ENCODE peak calls at places on chromosome 10, in four cellular contexts. V, Y, M and T are unnamed samples.

GRCh38 chr10:125824736-125825135 is 1.4 kb downstream of the BCCIP start:
- DNase-seq in V (peak; percentile 8), Y (peak; percentile 61), M (no peak), T (no peak)

GRCh38 chr10:71225291-71226058 is 13.1 kb downstream of the UNC5B start:
- DNase-seq in V (no peak), Y (no peak), M (no peak), T (no peak)

GRCh38 chr10:4763960-4764428 is 62.0 kb upstream of the AKR1E2 start:
- DNase-seq in V (peak; percentile 73), Y (peak; percentile 87), M (no peak), T (no peak)

GRCh38 chr10:33524966-33525365 is 190.5 kb upstream of the NRP1 start:
- DNase-seq in V (no peak), Y (peak; percentile 53), M (no peak), T (no peak)

GRCh38 chr10:79132681-79133381 is 64.1 kb downstream of the ZMIZ1 start:
- DNase-seq in V (no peak), Y (no peak), M (no peak), T (no peak)

GRCh38 chr10:121583857-121584256 is 14.4 kb downstream of the FGFR2 start:
- DNase-seq in V (no peak), Y (no peak), M (no peak), T (no peak)

GRCh38 chr10:78630944-78631838 is 437.6 kb upstream of the ZMIZ1 start:
- DNase-seq in V (no peak), Y (peak; percentile 61), M (no peak), T (no peak)

GRCh38 chr10:2399482-2399881 is 662.2 kb upstream of the ADARB2 start:
- DNase-seq in V (no peak), Y (no peak), M (no peak), T (no peak)

GRCh38 chr10:75399461-75400162 is 2.0 kb downstream of the ZNF503 start:
- DNase-seq in V (peak; percentile 86), Y (peak; percentile 69), M (peak; percentile 62), T (no peak)

GRCh38 chr10:77680811-77681210 is 43.2 kb upstream of the KCNMA1 start:
- DNase-seq in V (no peak), Y (no peak), M (no peak), T (no peak)

GRCh38 chr10:34520084-34520483 is 295.0 kb downstream of the PARD3 start:
- DNase-seq in V (no peak), Y (no peak), M (no peak), T (no peak)

GRCh38 chr10:110643670-110644597 is at the start of gene RBM20:
- DNase-seq in V (peak; percentile 15), Y (no peak), M (peak; percentile 33), T (no peak)

GRCh38 chr10:90314718-90315117 is 543.1 kb downstream of the HTR7 start:
- DNase-seq in V (no peak), Y (no peak), M (no peak), T (no peak)

GRCh38 chr10:125424191-125424847 is 258.6 kb downstream of the TEX36 start:
- DNase-seq in V (no peak), Y (no peak), M (no peak), T (no peak)

GRCh38 chr10:72260215-72260587 is 13.5 kb upstream of the DDIT4 start:
- DNase-seq in V (peak; percentile 14), Y (no peak), M (no peak), T (no peak)

GRCh38 chr10:28312572-28312971 is 9.7 kb upstream of the MPP7 start:
- DNase-seq in V (no peak), Y (no peak), M (no peak), T (no peak)

GRCh38 chr10:69089638-69090599 is 2.0 kb downstream of the SRGN start:
- DNase-seq in V (peak; percentile 70), Y (peak; percentile 54), M (no peak), T (peak; percentile 78)

GRCh38 chr10:87656431-87657072 is 3.1 kb upstream of the PAPSS2 start:
- DNase-seq in V (peak; percentile 74), Y (peak; percentile 52), M (no peak), T (peak; percentile 29)

GRCh38 chr10:44978570-44979280 is at the start of gene DEPP1:
- DNase-seq in V (peak; percentile 95), Y (peak; percentile 93), M (no peak), T (no peak)

GRCh38 chr10:70341016-70341415 is 41.4 kb downstream of the LRRC20 start:
- DNase-seq in V (no peak), Y (no peak), M (no peak), T (no peak)

GRCh38 chr10:131183546-131184045 is 127.9 kb downstream of the TCERG1L start:
- DNase-seq in V (no peak), Y (no peak), M (no peak), T (no peak)

GRCh38 chr10:2963889-2964631 is 103.3 kb upstream of the PFKP start:
- DNase-seq in V (no peak), Y (no peak), M (no peak), T (no peak)

GRCh38 chr10:74164641-74165529 is 13.9 kb downstream of the ADK start:
- DNase-seq in V (no peak), Y (peak; percentile 28), M (no peak), T (no peak)

GRCh38 chr10:125289461-125289860 is 129.1 kb upstream of the CTBP2 start:
- DNase-seq in V (no peak), Y (no peak), M (no peak), T (no peak)

GRCh38 chr10:5252177-5253037 is 55.8 kb downstream of the AKR1C4 start:
- DNase-seq in V (peak; percentile 66), Y (peak; percentile 22), M (no peak), T (no peak)

GRCh38 chr10:98012654-98013053 is 17.8 kb downstream of the CRTAC1 start:
- DNase-seq in V (no peak), Y (no peak), M (no peak), T (no peak)

GRCh38 chr10:115844592-115844991 is 428.4 kb downstream of the GFRA1 start:
- DNase-seq in V (peak; percentile 45), Y (no peak), M (no peak), T (no peak)